ENCODE peak calls at places on chromosomes 4 and X, in nine cellular contexts. V is GM18507; L is kidney; K is cardiac muscle cell; Z is H4; U is keratinocyte; Q is T-cell; M is mesendoderm; Y is activated naive CD8-positive, alpha-beta T cell treated with anti-CD3 and anti-CD28 coated beads for 36 hours. I is an unnamed sample.
A peak's percentile ranks its signal among the peaks of the same experiment; 100 is the strongest.

GRCh38 chrX:129738466-129739308 is at the start of gene XPNPEP2:
- DNase-seq in V (no peak), L (no peak), K (peak; percentile 87), Z (no peak), U (no peak), Q (no peak), M (peak; percentile 48), Y (no peak), I (peak; percentile 67)

GRCh38 chr4:2931765-2932560 is 31.2 kb downstream of the NOP14 start:
- DNase-seq in V (no peak), L (peak; percentile 90), K (no peak), Z (no peak), U (no peak), Q (peak; percentile 45), M (no peak), Y (peak; percentile 68), I (no peak)

GRCh38 chrX:140709421-140709846 is at the start of gene LINC00632:
- DNase-seq in V (no peak), L (no peak), K (no peak), Z (no peak), U (no peak), Q (no peak), M (peak; percentile 69), Y (no peak), I (no peak)

GRCh38 chrX:150544222-150544787 is 24.1 kb upstream of the MTM1 start:
- DNase-seq in V (no peak), L (no peak), K (peak; percentile 17), Z (no peak), U (no peak), Q (no peak), M (peak; percentile 74), Y (no peak), I (peak; percentile 23)

GRCh38 chrX:69025802-69026301 is 139.4 kb downstream of the PJA1 start:
- DNase-seq in V (no peak), L (no peak), K (peak; percentile 49), Z (no peak), U (peak; percentile 90), Q (no peak), M (no peak), Y (no peak), I (peak; percentile 74)

GRCh38 chr4:7199129-7199725 is 6.9 kb downstream of the SORCS2 start:
- DNase-seq in V (no peak), L (peak; percentile 69), K (no peak), Z (no peak), U (no peak), Q (no peak), M (no peak), Y (no peak), I (no peak)

GRCh38 chrX:55907968-55908607 is 190.5 kb downstream of the RRAGB start:
- DNase-seq in V (no peak), L (peak; percentile 83), K (peak; percentile 30), Z (peak; percentile 63), U (no peak), Q (peak; percentile 32), M (peak; percentile 91), Y (peak; percentile 49), I (peak; percentile 6)

GRCh38 chrX:68826113-68826980 is 2.5 kb upstream of the EFNB1 start:
- DNase-seq in V (no peak), L (no peak), K (no peak), Z (no peak), U (no peak), Q (no peak), M (no peak), Y (no peak), I (no peak)

GRCh38 chr4:141912831-141913230 is 276.4 kb downstream of the IL15 start:
- DNase-seq in V (no peak), L (no peak), K (peak; percentile 50), Z (no peak), U (no peak), Q (no peak), M (no peak), Y (no peak), I (peak; percentile 33)

GRCh38 chr4:38160487-38161207 is 200.4 kb downstream of the PTTG2 start:
- DNase-seq in V (peak; percentile 58), L (no peak), K (peak; percentile 96), Z (peak; percentile 69), U (peak; percentile 82), Q (no peak), M (peak; percentile 88), Y (peak; percentile 66), I (peak; percentile 99)

GRCh38 chr4:139184129-139184528 is 7.1 kb upstream of the ELF2 start:
- DNase-seq in V (no peak), L (no peak), K (peak; percentile 64), Z (no peak), U (no peak), Q (no peak), M (no peak), Y (no peak), I (peak; percentile 70)

GRCh38 chr4:168631241-168632151 is 134.6 kb downstream of the PALLD start:
- DNase-seq in V (no peak), L (peak; percentile 89), K (peak; percentile 77), Z (peak; percentile 45), U (no peak), Q (no peak), M (peak; percentile 88), Y (peak; percentile 29), I (peak; percentile 64)

GRCh38 chrX:145190801-145191389 is 56.4 kb upstream of the SPANXN1 start:
- DNase-seq in V (no peak), L (no peak), K (peak; percentile 0), Z (peak; percentile 7), U (no peak), Q (no peak), M (no peak), Y (no peak), I (peak; percentile 0)

GRCh38 chr4:83062748-83063147 is 27.8 kb downstream of the COPS4 start:
- DNase-seq in V (no peak), L (no peak), K (no peak), Z (no peak), U (no peak), Q (no peak), M (no peak), Y (no peak), I (no peak)

GRCh38 chr4:57103051-57103450 is 7.1 kb downstream of the IGFBP7 start:
- DNase-seq in V (no peak), L (peak; percentile 75), K (peak; percentile 62), Z (no peak), U (no peak), Q (no peak), M (no peak), Y (no peak), I (peak; percentile 73)

GRCh38 chr4:60173718-60174117 is 1026.4 kb upstream of the ADGRL3 start:
- DNase-seq in V (no peak), L (peak; percentile 36), K (no peak), Z (no peak), U (no peak), Q (no peak), M (no peak), Y (no peak), I (no peak)